ENCODE peak calls at places on chromosome 9, in four cellular contexts. Y, Q, X and P are unnamed samples.
A peak's percentile ranks its signal among the peaks of the same experiment; 100 is the strongest.

GRCh38 chr9:18676501-18676900 is 202.5 kb downstream of the ADAMTSL1 start:
- DNase-seq in Y (no peak), Q (no peak), X (no peak), P (no peak)

GRCh38 chr9:8576741-8577140 is 777.2 kb upstream of the DMAC1 start:
- DNase-seq in Y (no peak), Q (no peak), X (no peak), P (no peak)

GRCh38 chr9:79377315-79377855 is 194.4 kb upstream of the TLE4 start:
- DNase-seq in Y (peak; percentile 52), Q (no peak), X (no peak), P (no peak)

GRCh38 chr9:6924149-6924548 is 166.4 kb downstream of the KDM4C start:
- DNase-seq in Y (no peak), Q (no peak), X (no peak), P (no peak)

GRCh38 chr9:76302947-76303550 is 91.2 kb downstream of the RFK start:
- DNase-seq in Y (peak; percentile 30), Q (no peak), X (no peak), P (no peak)

GRCh38 chr9:29945012-29945411 is 2371.7 kb upstream of the C9orf72 start:
- DNase-seq in Y (no peak), Q (no peak), X (no peak), P (no peak)

GRCh38 chr9:4228606-4229005 is 71.3 kb downstream of the GLIS3 start:
- DNase-seq in Y (no peak), Q (no peak), X (no peak), P (no peak)

GRCh38 chr9:127182901-127183746 is 60.7 kb upstream of the ANGPTL2 start:
- DNase-seq in Y (no peak), Q (no peak), X (no peak), P (no peak)

GRCh38 chr9:33676746-33677505 is 118.4 kb upstream of the PRSS3 start:
- DNase-seq in Y (peak; percentile 9), Q (peak; percentile 25), X (no peak), P (peak; percentile 54)

GRCh38 chr9:127526655-127527559 is 75.6 kb downstream of the LRSAM1 start:
- DNase-seq in Y (no peak), Q (no peak), X (no peak), P (no peak)

GRCh38 chr9:77957652-77958051 is 74.0 kb downstream of the GNAQ start:
- DNase-seq in Y (no peak), Q (no peak), X (no peak), P (no peak)

GRCh38 chr9:36276840-36277239 is 18.6 kb upstream of the GNE start:
- DNase-seq in Y (peak; percentile 88), Q (no peak), X (peak; percentile 78), P (no peak)

GRCh38 chr9:95509851-95510529 is 6.8 kb downstream of the PTCH1 start:
- DNase-seq in Y (no peak), Q (peak; percentile 30), X (no peak), P (peak; percentile 55)

GRCh38 chr9:97307091-97307490 is 368 bp upstream of the CCDC180 start:
- DNase-seq in Y (peak; percentile 49), Q (peak; percentile 86), X (no peak), P (peak; percentile 68)

GRCh38 chr9:137428311-137428630 is 5.1 kb downstream of the NOXA1 start:
- DNase-seq in Y (no peak), Q (no peak), X (no peak), P (no peak)

GRCh38 chr9:33159058-33159759 is 7.9 kb downstream of the B4GALT1 start:
- DNase-seq in Y (no peak), Q (peak; percentile 90), X (no peak), P (no peak)

GRCh38 chr9:93665128-93665565 is 88.8 kb downstream of the PHF2 start:
- DNase-seq in Y (no peak), Q (peak; percentile 8), X (no peak), P (no peak)

GRCh38 chr9:89353989-89354388 is 35.7 kb downstream of the SECISBP2 start:
- DNase-seq in Y (no peak), Q (no peak), X (no peak), P (no peak)

GRCh38 chr9:131394464-131395026 is 659 bp downstream of the PRRC2B start:
- DNase-seq in Y (no peak), Q (peak; percentile 62), X (no peak), P (peak; percentile 66)

GRCh38 chr9:128005938-128006337 is 25.1 kb upstream of the EEIG1 start:
- DNase-seq in Y (no peak), Q (peak; percentile 55), X (no peak), P (no peak)

GRCh38 chr9:129278391-129279237 is 100.6 kb upstream of the IER5L start:
- DNase-seq in Y (peak; percentile 19), Q (peak; percentile 15), X (no peak), P (peak; percentile 9)